ENCODE peak calls at places on chromosomes 5 and 9, in six cellular contexts. H is heart right ventricle, Q is tibial artery, N is fibroblast of lung, I is kidney epithelial cell, B is psoas muscle. D is an unnamed sample.

GRCh38 chr5:135110941-135111596 is 77.0 kb upstream of the PITX1 start:
- DNase-seq in H (no peak), Q (peak), N (no peak), I (no peak), B (peak), D (no peak)

GRCh38 chr5:138626333-138626944 is 51.2 kb upstream of the HSPA9 start:
- DNase-seq in H (no peak), Q (no peak), N (no peak), I (no peak), B (no peak), D (no peak)

GRCh38 chr5:4207456-4207855 is 611.8 kb downstream of the IRX1 start:
- DNase-seq in H (no peak), Q (no peak), N (no peak), I (no peak), B (no peak), D (no peak)

GRCh38 chr5:175652741-175653663 is 4.9 kb upstream of the HRH2 start:
- DNase-seq in H (no peak), Q (no peak), N (no peak), I (no peak), B (no peak), D (peak)

GRCh38 chr9:134895103-134895502 is 14.5 kb downstream of the FCN2 start:
- DNase-seq in H (no peak), Q (peak), N (peak), I (no peak), B (no peak), D (peak)

GRCh38 chr9:137347928-137348327 is 45.9 kb upstream of the NRARP start:
- DNase-seq in H (no peak), Q (no peak), N (no peak), I (no peak), B (no peak), D (no peak)

GRCh38 chr9:7103382-7104170 is 345.8 kb downstream of the KDM4C start:
- DNase-seq in H (no peak), Q (no peak), N (peak), I (no peak), B (peak), D (peak)

GRCh38 chr9:703392-703791 is 138.1 kb upstream of the DMRT1 start:
- DNase-seq in H (no peak), Q (no peak), N (no peak), I (no peak), B (no peak), D (no peak)

GRCh38 chr5:14954620-14955343 is 83.2 kb upstream of the ANKH start:
- DNase-seq in H (peak), Q (no peak), N (no peak), I (no peak), B (no peak), D (no peak)

GRCh38 chr5:177303925-177304391 is 359 bp downstream of the PRELID1 start:
- DNase-seq in H (no peak), Q (no peak), N (peak), I (no peak), B (no peak), D (peak)

GRCh38 chr5:109853362-109853761 is 163.6 kb downstream of the MAN2A1 start:
- DNase-seq in H (no peak), Q (no peak), N (no peak), I (no peak), B (no peak), D (peak)

GRCh38 chr5:59007460-59008063 is 424.7 kb downstream of the RAB3C start:
- DNase-seq in H (no peak), Q (no peak), N (peak), I (no peak), B (no peak), D (peak)

GRCh38 chr9:137310190-137311052 is 8.3 kb upstream of the NRARP start:
- DNase-seq in H (peak), Q (no peak), N (no peak), I (no peak), B (no peak), D (no peak)

GRCh38 chr9:89359636-89360315 is 41.5 kb downstream of the SECISBP2 start:
- DNase-seq in H (no peak), Q (no peak), N (no peak), I (no peak), B (no peak), D (no peak)

GRCh38 chr9:109182940-109183798 is 16.1 kb upstream of the FRRS1L start:
- DNase-seq in H (no peak), Q (no peak), N (peak), I (no peak), B (no peak), D (peak)

GRCh38 chr9:87656485-87656884 is 69.4 kb upstream of the CTSL start:
- DNase-seq in H (no peak), Q (no peak), N (peak), I (no peak), B (no peak), D (peak)

DNA sequence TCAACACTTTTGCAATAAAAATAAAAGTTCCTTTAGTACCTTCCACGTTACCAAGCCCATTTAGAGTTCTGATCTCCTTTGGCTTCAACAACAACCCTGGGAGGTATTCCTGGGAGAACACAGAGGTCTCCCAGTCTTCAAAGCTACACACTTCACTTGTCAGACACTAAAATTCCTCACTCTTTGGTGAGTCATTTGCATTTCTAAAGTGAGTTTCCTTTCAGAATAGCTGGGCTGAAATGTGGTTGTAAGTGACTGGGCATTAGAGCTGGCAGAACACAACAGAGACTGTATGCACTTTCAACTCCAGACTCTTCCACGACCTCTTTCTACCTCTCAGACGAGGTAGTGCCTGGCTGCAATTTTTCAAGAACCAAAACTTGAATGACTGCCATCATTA is 11.5 kb upstream of the F2RL1 start:
- DNase-seq in H (no peak), Q (no peak), N (peak), I (peak), B (no peak), D (peak)
- H3K4me3 ChIP-seq in H (no peak), Q (no peak), N (no peak), I (no peak), B (no peak), D (no peak)

DNA sequence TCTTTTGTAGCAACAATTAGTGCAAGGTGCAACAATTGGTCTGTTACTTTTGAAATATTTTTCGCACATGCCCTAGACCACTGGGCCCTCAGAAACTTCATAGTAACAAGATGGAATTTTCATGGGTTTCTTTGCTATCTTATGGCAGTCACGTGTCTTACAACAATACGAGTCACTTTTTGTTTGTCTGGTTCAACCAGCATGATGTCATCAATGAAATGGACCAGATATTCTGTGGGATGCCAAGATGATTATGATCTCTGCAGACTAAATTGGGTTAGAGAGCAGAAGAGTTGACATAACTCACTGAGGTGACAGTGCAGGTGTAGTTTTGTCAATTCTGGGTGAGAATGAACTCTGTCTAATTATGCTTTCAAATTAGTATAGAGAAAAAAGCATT is 239.6 kb upstream of the RIOK2 start:
- DNase-seq in H (no peak), Q (no peak), N (peak), I (no peak), B (no peak), D (no peak)
- TF ChIP-seq CTCF in H (no peak), Q (no peak), N (no peak), I (no peak), B (no peak), D (no peak)

GRCh38 chr5:10635861-10636350 is 72.0 kb downstream of the ANKRD33B start:
- DNase-seq in H (no peak), Q (no peak), N (no peak), I (no peak), B (no peak), D (no peak)
- H3K4me3 ChIP-seq in H (no peak), Q (no peak), N (no peak), I (no peak), B (no peak), D (no peak)

GRCh38 chr5:39009981-39010380 is 64.2 kb downstream of the RICTOR start:
- DNase-seq in H (no peak), Q (no peak), N (no peak), I (no peak), B (no peak), D (no peak)

GRCh38 chr5:39009280-39009679 is 64.9 kb downstream of the RICTOR start:
- DNase-seq in H (no peak), Q (no peak), N (no peak), I (no peak), B (no peak), D (no peak)

GRCh38 chr5:39006650-39007049 is 67.5 kb downstream of the RICTOR start:
- DNase-seq in H (no peak), Q (no peak), N (no peak), I (no peak), B (no peak), D (no peak)

GRCh38 chr5:39001683-39002082 is 72.5 kb downstream of the RICTOR start:
- DNase-seq in H (no peak), Q (no peak), N (no peak), I (no peak), B (no peak), D (no peak)

GRCh38 chr5:39005566-39006232 is 68.5 kb downstream of the RICTOR start:
- DNase-seq in H (no peak), Q (no peak), N (peak), I (no peak), B (no peak), D (peak)
- TF ChIP-seq CTCF in H (peak), Q (peak), N (no peak), I (peak), B (peak), D (peak)

GRCh38 chr9:120868339-120868675 is 8.7 kb downstream of the PHF19 start:
- DNase-seq in H (no peak), Q (no peak), N (peak), I (no peak), B (no peak), D (peak)
- H3K4me3 ChIP-seq in H (peak), Q (peak), N (peak), I (peak), B (peak), D (peak)